ENCODE peak calls at places on chromosomes 12 and 14, in five cellular contexts. One of them, this sample, is unnamed.

GRCh38 chr12:100077367-100077766 is 65.3 kb downstream of the BLTP3B start:
- DNase-seq in NB4: peak
- DNase-seq in HFFc6: no peak
- DNase-seq in NCI-H345: no peak
- DNase-seq in NAMALWA: no peak
- DNase-seq in this sample: peak

GRCh38 chr12:54859502-54859901 is 5.2 kb downstream of the MUCL1 start:
- DNase-seq in NB4: no peak
- DNase-seq in HFFc6: no peak
- DNase-seq in NAMALWA: no peak
- DNase-seq in NCI-H345: no peak
- DNase-seq in this sample: no peak

GRCh38 chr12:52439845-52440244 is 5.7 kb upstream of the KRT75 start:
- DNase-seq in NAMALWA: no peak
- DNase-seq in NCI-H345: no peak
- DNase-seq in NB4: no peak
- DNase-seq in HFFc6: no peak
- DNase-seq in this sample: no peak

GRCh38 chr14:50319721-50320120 is 7.6 kb downstream of the DMAC2L start:
- DNase-seq in NCI-H345: no peak
- DNase-seq in HFFc6: no peak
- DNase-seq in NAMALWA: no peak
- DNase-seq in NB4: no peak
- DNase-seq in this sample: no peak

GRCh38 chr14:54312166-54312801 is 84.5 kb upstream of the CDKN3 start:
- DNase-seq in NCI-H345: no peak
- DNase-seq in NAMALWA: no peak
- DNase-seq in HFFc6: peak
- DNase-seq in NB4: peak
- DNase-seq in this sample: peak

GRCh38 chr14:39339003-39339402 is 93.2 kb downstream of the FBXO33 start:
- DNase-seq in NAMALWA: no peak
- DNase-seq in HFFc6: no peak
- DNase-seq in NCI-H345: peak
- DNase-seq in NB4: no peak
- DNase-seq in this sample: no peak

GRCh38 chr12:60710246-60710645 is 1114.4 kb downstream of the SLC16A7 start:
- DNase-seq in NAMALWA: no peak
- DNase-seq in HFFc6: no peak
- DNase-seq in NB4: no peak
- DNase-seq in NCI-H345: no peak
- DNase-seq in this sample: no peak

GRCh38 chr12:52050116-52050770 is 999 bp upstream of the NR4A1 start:
- DNase-seq in NCI-H345: no peak
- DNase-seq in NAMALWA: peak
- DNase-seq in HFFc6: no peak
- DNase-seq in NB4: no peak
- DNase-seq in this sample: no peak

GRCh38 chr14:50318031-50318626 is 6.0 kb downstream of the DMAC2L start:
- DNase-seq in NCI-H345: no peak
- DNase-seq in NAMALWA: peak
- DNase-seq in NB4: peak
- DNase-seq in HFFc6: peak
- DNase-seq in this sample: peak

GRCh38 chr14:72573725-72574426 is 320.0 kb downstream of the DPF3 start:
- DNase-seq in NB4: no peak
- DNase-seq in NAMALWA: no peak
- DNase-seq in HFFc6: no peak
- DNase-seq in NCI-H345: no peak
- DNase-seq in this sample: no peak

GRCh38 chr14:57293851-57294837 is 25.4 kb downstream of the AP5M1 start:
- DNase-seq in NCI-H345: no peak
- DNase-seq in HFFc6: no peak
- DNase-seq in NAMALWA: peak
- DNase-seq in NB4: no peak
- DNase-seq in this sample: peak

GRCh38 chr14:94000986-94001385 is 3.9 kb downstream of the CCDC197 start:
- DNase-seq in HFFc6: no peak
- DNase-seq in NAMALWA: no peak
- DNase-seq in NCI-H345: no peak
- DNase-seq in NB4: no peak
- DNase-seq in this sample: peak

GRCh38 chr12:128786741-128787391 is 36.9 kb downstream of the SLC15A4 start:
- DNase-seq in NAMALWA: no peak
- DNase-seq in NCI-H345: no peak
- DNase-seq in HFFc6: no peak
- DNase-seq in NB4: no peak
- DNase-seq in this sample: no peak

GRCh38 chr12:114371733-114372132 is 34.2 kb downstream of the TBX5 start:
- DNase-seq in HFFc6: no peak
- DNase-seq in NAMALWA: no peak
- DNase-seq in NB4: no peak
- DNase-seq in NCI-H345: no peak
- DNase-seq in this sample: no peak

GRCh38 chr14:73662439-73663056 is 17.8 kb downstream of the DNAL1 start:
- DNase-seq in NB4: peak
- DNase-seq in HFFc6: peak
- DNase-seq in NCI-H345: no peak
- DNase-seq in NAMALWA: no peak
- DNase-seq in this sample: peak

GRCh38 chr12:121182222-121182896 is 27.6 kb upstream of the P2RX4 start:
- DNase-seq in NCI-H345: no peak
- DNase-seq in NAMALWA: no peak
- DNase-seq in NB4: no peak
- DNase-seq in HFFc6: no peak
- DNase-seq in this sample: no peak

GRCh38 chr12:93135286-93136239 is 206.5 kb upstream of the EEA1 start:
- DNase-seq in NAMALWA: no peak
- DNase-seq in HFFc6: peak
- DNase-seq in NCI-H345: peak
- DNase-seq in NB4: peak
- DNase-seq in this sample: peak

GRCh38 chr14:76904100-76904739 is 78.0 kb downstream of the LRRC74A start:
- DNase-seq in NAMALWA: no peak
- DNase-seq in NCI-H345: no peak
- DNase-seq in HFFc6: peak
- DNase-seq in NB4: no peak
- DNase-seq in this sample: peak

GRCh38 chr12:46153267-46153872 is 115.5 kb downstream of the SLC38A1 start:
- DNase-seq in NAMALWA: peak
- DNase-seq in NB4: peak
- DNase-seq in NCI-H345: no peak
- DNase-seq in HFFc6: peak
- DNase-seq in this sample: peak

GRCh38 chr12:119512772-119513497 is 80.6 kb upstream of the TMEM233 start:
- DNase-seq in NB4: peak
- DNase-seq in NAMALWA: peak
- DNase-seq in NCI-H345: no peak
- DNase-seq in HFFc6: no peak
- DNase-seq in this sample: no peak

This sample was measured in GM03348.